ENCODE peak calls at places on chromosomes 2 and 18, in nine cellular contexts. Z is T-helper 9 cell; V is GM12878; B is activated CD4-positive, CD25-positive, alpha-beta regulatory T cell; M is AG04449; O is endothelial cell; D is uterus; I is GM23248; T is central memory CD4-positive, alpha-beta T cell. K is an unnamed sample.

GRCh38 chr2:40352321-40353099 is 99.4 kb downstream of the SLC8A1 start:
- DNase-seq in B (no peak), M (no peak), Z (no peak), O (no peak), D (no peak), T (no peak), V (no peak), I (peak), K (no peak)

GRCh38 chr2:193518061-193518817 is 1323.5 kb upstream of the TMEFF2 start:
- DNase-seq in B (no peak), T (no peak), I (peak), M (no peak), Z (no peak), D (no peak), V (no peak), O (no peak), K (no peak)

GRCh38 chr2:224008702-224009261 is 30.3 kb downstream of the SERPINE2 start:
- DNase-seq in Z (no peak), I (peak), T (no peak), B (no peak), V (no peak), D (no peak), M (no peak), O (no peak), K (no peak)

GRCh38 chr2:197633109-197633657 is 42.2 kb downstream of the RFTN2 start:
- DNase-seq in D (no peak), M (no peak), B (no peak), I (peak), T (no peak), O (no peak), V (peak), Z (no peak), K (no peak)

GRCh38 chr18:35122586-35123224 is 81.5 kb downstream of the MAPRE2 start:
- DNase-seq in M (no peak), V (no peak), D (no peak), O (peak), Z (no peak), I (no peak), B (no peak), T (no peak), K (no peak)

GRCh38 chr2:238231251-238231793 is 8.5 kb downstream of the HES6 start:
- DNase-seq in O (peak), M (no peak), I (peak), Z (peak), D (peak), V (no peak), T (peak), B (peak), K (no peak)

GRCh38 chr2:69957970-69958369 is 3.5 kb downstream of the ASPRV1 start:
- DNase-seq in V (no peak), O (no peak), T (no peak), M (no peak), Z (no peak), B (no peak), D (no peak), I (no peak), K (no peak)

GRCh38 chr2:200742426-200742825 is 69.3 kb upstream of the BZW1 start:
- DNase-seq in B (no peak), O (no peak), D (no peak), Z (no peak), T (no peak), I (peak), V (no peak), M (no peak), K (no peak)

GRCh38 chr18:50465211-50466153 is 90.6 kb downstream of the SKA1 start:
- DNase-seq in T (no peak), M (no peak), B (no peak), I (no peak), V (no peak), Z (no peak), D (no peak), O (no peak), K (no peak)

GRCh38 chr18:48543228-48543627 is 4.4 kb downstream of the CTIF start:
- DNase-seq in D (no peak), I (no peak), T (no peak), M (no peak), Z (no peak), O (no peak), V (no peak), B (no peak), K (no peak)

GRCh38 chr18:62610509-62611394 is 87.9 kb downstream of the ZCCHC2 start:
- DNase-seq in V (no peak), O (no peak), Z (no peak), B (no peak), M (no peak), T (no peak), I (no peak), D (no peak), K (no peak)

GRCh38 chr2:66555076-66555475 is 120.2 kb downstream of the MEIS1 start:
- DNase-seq in M (no peak), V (no peak), B (no peak), Z (no peak), I (no peak), O (no peak), T (no peak), D (no peak), K (peak)

GRCh38 chr2:135076556-135076955 is 24.5 kb downstream of the RAB3GAP1 start:
- DNase-seq in M (no peak), Z (no peak), I (no peak), T (no peak), O (no peak), D (no peak), V (no peak), B (no peak), K (no peak)

GRCh38 chr2:215749092-215749957 is 264.0 kb downstream of the MREG start:
- DNase-seq in M (no peak), O (no peak), D (peak), B (no peak), I (peak), V (no peak), Z (no peak), T (no peak), K (no peak)

GRCh38 chr18:69784840-69785239 is 162.8 kb downstream of the CD226 start:
- DNase-seq in T (no peak), D (no peak), O (no peak), B (no peak), Z (no peak), V (no peak), M (no peak), I (no peak), K (no peak)

GRCh38 chr2:171923206-171923605 is 945 bp downstream of the HAT1 start:
- DNase-seq in T (no peak), I (peak), O (no peak), B (no peak), Z (no peak), V (no peak), D (no peak), M (no peak), K (no peak)

GRCh38 chr2:139383532-139383931 is 603.3 kb upstream of the NXPH2 start:
- DNase-seq in B (no peak), M (no peak), O (no peak), I (no peak), D (no peak), T (no peak), Z (no peak), V (no peak), K (no peak)

GRCh38 chr2:37573406-37573805 is 98.0 kb downstream of the CDC42EP3 start:
- DNase-seq in T (no peak), Z (no peak), D (no peak), I (peak), M (no peak), B (no peak), V (no peak), O (no peak), K (no peak)

GRCh38 chr18:49745051-49746014 is 68.0 kb downstream of the ACAA2 start:
- DNase-seq in V (no peak), I (no peak), B (no peak), D (no peak), Z (no peak), T (no peak), O (no peak), M (no peak), K (no peak)

GRCh38 chr2:128357561-128358370 is 39.1 kb upstream of the HS6ST1 start:
- DNase-seq in I (no peak), D (no peak), B (no peak), O (no peak), T (no peak), M (no peak), V (no peak), Z (no peak), K (no peak)

GRCh38 chr2:95382686-95383634 is 19.5 kb upstream of the FAHD2A start:
- DNase-seq in I (no peak), V (no peak), M (no peak), T (no peak), Z (no peak), D (no peak), O (no peak), B (no peak), K (no peak)

GRCh38 chr2:196718796-196719564 is 79.5 kb downstream of the CCDC150 start:
- DNase-seq in M (no peak), I (peak), D (no peak), V (no peak), T (no peak), O (peak), B (no peak), Z (no peak), K (no peak)

GRCh38 chr2:96116424-96116878 is at the start of gene ADRA2B:
- DNase-seq in I (peak), V (no peak), Z (peak), B (peak), O (peak), M (no peak), D (no peak), T (peak), K (no peak)

GRCh38 chr18:23732439-23732838 is 43.2 kb downstream of the LAMA3 start:
- DNase-seq in O (no peak), Z (no peak), D (no peak), T (no peak), M (no peak), I (no peak), V (no peak), B (no peak), K (no peak)

GRCh38 chr2:119389615-119390306 is 23.0 kb downstream of the DBI start:
- DNase-seq in Z (no peak), D (no peak), I (peak), O (no peak), M (no peak), B (no peak), V (no peak), T (no peak), K (no peak)

GRCh38 chr18:12076424-12077140 is 17.1 kb upstream of the ANKRD62 start:
- DNase-seq in Z (no peak), O (peak), B (no peak), I (peak), T (no peak), D (peak), M (no peak), V (no peak), K (no peak)

GRCh38 chr2:128593518-128594272 is 275.0 kb upstream of the HS6ST1 start:
- DNase-seq in D (no peak), V (no peak), I (no peak), T (no peak), Z (no peak), O (no peak), B (no peak), M (no peak), K (no peak)

GRCh38 chr2:112959109-112959591 is 18.7 kb upstream of the IL36G start:
- DNase-seq in T (no peak), B (no peak), D (no peak), O (peak), I (peak), M (no peak), V (no peak), Z (no peak), K (no peak)